ENCODE peak calls at places on chromosomes 6 and 20, in eight cellular contexts. O is tibial nerve; X is upper lobe of left lung; G is CD4-positive, CD25-positive, alpha-beta regulatory T cell; Y is cardiac muscle cell; E is aorta; W is esophagus muscularis mucosa; L is NT2/D1. A is an unnamed sample. For H3K4me1, the result is how much of the 10 kb centered on the place peaks cover.

GRCh38 chr20:8431538-8432434 is 299.7 kb downstream of the PLCB1 start:
- DNase-seq in O (peak), X (no peak), G (no peak), Y (peak), E (no peak), W (no peak), L (no peak), A (no peak)

GRCh38 chr6:130377371-130377770 is 11.6 kb downstream of the TMEM200A start:
- DNase-seq in O (no peak), X (no peak), G (no peak), Y (no peak), E (no peak), W (no peak), L (no peak), A (no peak)

GRCh38 chr20:24461848-24462247 is 7.6 kb upstream of the SYNDIG1 start:
- DNase-seq in O (no peak), X (no peak), G (no peak), Y (no peak), E (no peak), W (no peak), L (no peak), A (no peak)

GRCh38 chr6:2970753-2971419 is 481 bp downstream of the SERPINB6 start:
- DNase-seq in O (peak), X (peak), G (peak), Y (peak), E (peak), W (no peak), L (no peak), A (peak)

GRCh38 chr20:11905460-11906150 is 12.1 kb upstream of the BTBD3 start:
- DNase-seq in O (no peak), X (no peak), G (no peak), Y (no peak), E (no peak), W (no peak), L (no peak), A (no peak)

GRCh38 chr20:62831361-62831788 is 14.5 kb downstream of the COL9A3 start:
- DNase-seq in O (no peak), X (peak), G (no peak), Y (no peak), E (no peak), W (no peak), L (no peak), A (peak)

GRCh38 chr6:47066418-47066817 is 24.3 kb upstream of the ADGRF1 start:
- DNase-seq in O (no peak), X (no peak), G (no peak), Y (no peak), E (no peak), W (no peak), L (no peak), A (no peak)

GRCh38 chr6:129105793-129106192 is 222.9 kb downstream of the LAMA2 start:
- DNase-seq in O (no peak), X (no peak), G (no peak), Y (no peak), E (no peak), W (no peak), L (no peak), A (no peak)

GRCh38 chr20:51966296-51966971 is 164.1 kb upstream of the SALL4 start:
- DNase-seq in O (peak), X (peak), G (no peak), Y (peak), E (no peak), W (no peak), L (peak), A (no peak)

DNA sequence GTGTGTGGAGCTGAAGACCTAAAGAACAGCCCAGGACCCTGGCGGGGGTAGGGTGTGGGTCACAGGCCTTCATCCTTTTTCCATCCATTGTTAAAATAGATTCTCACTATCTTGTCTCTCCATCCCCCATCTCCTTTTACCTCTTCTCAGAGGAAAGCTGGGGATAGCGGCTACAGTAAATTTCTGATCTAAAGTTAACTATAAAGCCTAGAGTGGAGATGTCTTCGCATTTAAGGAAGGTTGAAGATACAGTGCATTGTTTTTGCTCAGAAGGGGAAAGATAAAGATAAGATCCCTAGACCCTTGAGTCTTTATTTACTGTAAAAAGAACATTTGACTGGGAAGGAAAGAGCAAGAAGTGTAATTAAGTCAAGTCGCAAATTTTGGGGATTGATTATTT is 8.6 kb downstream of the FOXA2 start:
- DNase-seq in O (no peak), X (no peak), G (no peak), Y (no peak), E (no peak), W (no peak), L (no peak), A (no peak)
- H3K4me1 ChIP-seq in O (under half), X (under half), G (under half), Y (under half), E (under half), W (under half), L (under half), A (under half)

DNA sequence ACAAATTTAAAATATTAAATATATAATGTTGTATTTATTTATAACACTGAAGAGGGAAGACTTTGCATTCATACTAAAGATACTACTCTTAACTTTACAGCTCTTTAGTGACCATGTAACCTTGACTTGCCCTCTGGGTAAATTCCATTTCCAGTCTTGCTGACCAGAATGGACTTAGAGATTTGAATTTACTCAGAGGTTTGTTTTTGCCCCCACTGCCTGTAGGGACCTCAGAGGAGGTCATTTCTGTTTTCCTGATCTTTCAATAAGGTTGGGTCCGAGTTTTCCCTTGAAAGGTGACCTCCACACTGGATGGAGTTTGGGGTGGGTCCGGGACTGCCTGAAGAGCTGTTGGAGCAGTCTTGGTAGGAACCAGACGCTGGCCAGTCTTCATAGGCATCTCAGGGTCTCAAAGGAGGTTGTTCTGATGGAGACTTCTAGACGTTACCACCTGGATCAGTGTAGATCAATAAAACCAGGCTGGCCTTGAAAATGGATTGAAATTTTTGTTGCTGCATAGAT is 26.0 kb downstream of the DCBLD1 start:
- DNase-seq in O (no peak), X (no peak), G (no peak), Y (no peak), E (no peak), W (no peak), L (no peak), A (no peak)
- H3K4me1 ChIP-seq in O (under half), X (under half), G (under half), Y (under half), E (under half), W (under half), L (under half), A (under half)

DNA sequence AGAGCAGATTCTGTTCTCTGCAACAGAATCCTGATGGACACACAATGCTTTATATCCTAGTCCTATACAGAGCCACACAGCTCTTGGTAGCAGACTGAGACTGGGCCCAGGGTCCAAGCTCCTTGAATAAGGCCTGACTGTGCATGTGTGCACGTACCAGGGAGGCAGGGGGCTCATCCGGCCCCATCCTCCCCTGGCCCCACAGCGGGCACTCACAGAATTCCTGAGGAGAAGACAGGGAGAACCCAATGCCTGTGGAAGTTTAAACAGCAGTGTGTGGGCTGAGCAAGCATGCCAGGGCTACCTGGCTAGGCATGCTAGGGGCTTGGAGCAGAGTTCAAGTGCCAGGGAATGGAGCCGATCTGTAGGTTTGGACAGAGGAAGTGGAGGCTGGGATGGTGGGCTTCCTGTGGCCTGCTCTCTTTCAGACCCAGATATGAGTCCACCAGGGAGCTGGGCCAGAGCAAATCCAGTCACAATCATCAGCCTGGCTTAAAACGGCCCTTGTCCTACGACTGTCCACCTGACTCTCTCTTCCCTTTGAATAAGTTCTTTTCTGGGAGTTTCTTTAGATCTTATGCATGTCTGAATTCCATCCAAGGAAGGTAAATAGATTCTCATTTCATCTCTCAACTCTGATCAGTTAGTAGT is 74.0 kb downstream of the MRPL14 start:
- DNase-seq in O (no peak), X (no peak), G (no peak), Y (no peak), E (peak), W (no peak), L (no peak), A (no peak)
- H3K4me1 ChIP-seq in O (under half), X (under half), G (under half), Y (under half), E (under half), W (half or more), L (under half), A (under half)

GRCh38 chr6:110949679-110950285 is 8.7 kb upstream of the GTF3C6 start:
- DNase-seq in O (no peak), X (no peak), G (no peak), Y (peak), E (no peak), W (no peak), L (no peak), A (no peak)

GRCh38 chr6:110953633-110954303 is 4.7 kb upstream of the GTF3C6 start:
- DNase-seq in O (no peak), X (no peak), G (no peak), Y (no peak), E (no peak), W (no peak), L (no peak), A (no peak)

GRCh38 chr6:110951986-110952794 is 6.3 kb upstream of the GTF3C6 start:
- DNase-seq in O (no peak), X (no peak), G (no peak), Y (peak), E (no peak), W (no peak), L (no peak), A (no peak)

GRCh38 chr6:110950443-110950842 is 8.1 kb upstream of the GTF3C6 start:
- DNase-seq in O (no peak), X (no peak), G (no peak), Y (no peak), E (no peak), W (no peak), L (no peak), A (no peak)

GRCh38 chr6:110951008-110951407 is 7.5 kb upstream of the GTF3C6 start:
- DNase-seq in O (no peak), X (no peak), G (no peak), Y (no peak), E (no peak), W (no peak), L (no peak), A (no peak)
- H3K4me1 ChIP-seq in O (under half), X (under half), G (under half), Y (under half), E (under half), W (under half), L (under half), A (under half)

DNA sequence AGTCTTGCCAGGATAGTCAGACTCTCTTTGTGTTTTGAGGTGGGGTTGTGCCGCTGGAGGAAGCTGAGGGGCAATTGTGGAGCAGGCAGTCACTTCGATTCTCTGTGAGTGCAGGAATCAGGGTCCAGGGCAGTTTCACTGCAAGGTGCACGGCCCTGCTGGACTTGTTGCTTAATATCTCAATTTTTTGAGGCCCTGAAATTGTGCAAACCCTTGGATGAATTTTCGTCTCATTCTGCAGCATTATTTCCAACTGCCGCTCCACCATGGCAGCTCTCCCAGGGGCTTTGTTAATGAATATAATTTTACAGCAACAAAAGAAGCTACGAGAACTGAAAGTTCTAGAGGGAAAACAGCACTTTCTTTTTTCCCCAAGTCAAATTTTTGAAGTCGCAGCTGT is 531.9 kb downstream of the QKI start:
- DNase-seq in O (peak), X (no peak), G (no peak), Y (no peak), E (no peak), W (no peak), L (no peak), A (no peak)
- H3K4me1 ChIP-seq in O (under half), X (under half), G (under half), Y (under half), E (under half), W (under half), L (under half), A (under half)

GRCh38 chr20:45053441-45054351 is 47.2 kb downstream of the KCNS1 start:
- DNase-seq in O (no peak), X (no peak), G (no peak), Y (peak), E (no peak), W (no peak), L (no peak), A (no peak)
- H3K4me1 ChIP-seq in O (under half), X (under half), G (half or more), Y (under half), E (under half), W (under half), L (under half), A (under half)

GRCh38 chr6:156866181-156866862 is 89.1 kb downstream of the ARID1B start:
- DNase-seq in O (no peak), X (peak), G (peak), Y (peak), E (no peak), W (no peak), L (no peak), A (no peak)

GRCh38 chr6:156867121-156867520 is 89.9 kb downstream of the ARID1B start:
- DNase-seq in O (no peak), X (no peak), G (no peak), Y (no peak), E (no peak), W (peak), L (no peak), A (no peak)

GRCh38 chr6:156869986-156870398 is 92.8 kb downstream of the ARID1B start:
- DNase-seq in O (no peak), X (no peak), G (no peak), Y (no peak), E (no peak), W (no peak), L (no peak), A (no peak)

GRCh38 chr6:156870926-156871539 is 93.9 kb downstream of the ARID1B start:
- DNase-seq in O (no peak), X (no peak), G (no peak), Y (no peak), E (no peak), W (no peak), L (no peak), A (no peak)

DNA sequence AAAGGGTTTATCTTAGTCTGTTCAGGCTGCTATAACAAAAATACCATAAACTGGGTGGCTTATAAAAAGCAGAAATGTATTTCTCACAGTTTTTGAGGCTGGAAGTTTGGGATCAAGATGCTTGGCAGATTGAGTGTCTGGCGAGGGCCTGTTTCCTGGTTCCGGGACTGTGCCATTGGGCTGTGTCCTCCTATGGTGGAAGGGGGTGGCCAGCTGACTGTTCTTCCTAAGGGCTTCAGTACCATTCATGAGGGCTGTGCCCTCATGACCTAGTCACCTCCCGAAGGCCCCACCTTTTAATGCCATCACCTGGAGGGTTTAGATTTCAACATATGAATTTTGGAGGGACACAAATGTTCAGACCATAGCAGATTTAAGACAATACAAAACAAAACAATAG is 91.2 kb downstream of the ARID1B start:
- DNase-seq in O (no peak), X (no peak), G (no peak), Y (no peak), E (no peak), W (peak), L (no peak), A (no peak)
- H3K4me1 ChIP-seq in O (under half), X (under half), G (under half), Y (under half), E (under half), W (under half), L (under half), A (under half)

DNA sequence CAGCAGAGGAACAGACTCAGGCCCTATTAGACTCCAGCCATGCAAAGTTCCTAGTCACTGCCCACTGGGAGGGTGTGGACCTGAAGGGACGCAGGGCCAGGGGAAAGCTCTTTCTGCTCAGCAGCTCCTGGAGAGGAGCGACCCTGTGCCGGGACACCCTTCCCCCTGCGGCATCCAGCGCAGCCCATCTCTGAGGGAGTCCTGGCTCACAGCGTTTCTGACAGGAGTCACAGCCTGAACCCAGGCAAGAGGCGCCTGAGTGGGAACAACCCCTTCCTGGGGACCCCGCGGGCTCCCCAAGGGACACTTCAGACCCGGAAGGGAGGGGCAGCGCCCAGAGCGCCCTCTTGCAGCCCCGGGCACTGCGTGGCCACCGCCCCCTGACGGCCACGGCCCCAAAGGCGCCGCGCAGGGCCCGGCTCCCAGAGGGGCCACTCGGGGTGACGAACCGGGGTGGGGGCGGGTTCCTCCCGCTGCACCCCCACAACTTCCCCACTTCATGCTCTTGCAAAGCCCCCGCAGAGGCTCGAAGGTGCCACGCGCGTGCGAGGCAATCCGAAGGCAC is 853 bp downstream of the UCKL1 start:
- DNase-seq in O (no peak), X (peak), G (peak), Y (peak), E (no peak), W (no peak), L (no peak), A (peak)
- H3K4me1 ChIP-seq in O (under half), X (half or more), G (under half), Y (under half), E (under half), W (half or more), L (half or more), A (under half)